ENCODE peak calls at places on chromosomes 6 and 20, in five cellular contexts. B is spleen, O is progenitor cell of endocrine pancreas, V is T follicular helper cell, G is ovary. E is an unnamed sample.

GRCh38 chr6:26071135-26071534 is 16.1 kb upstream of the HFE start:
- DNase-seq in B (no peak), O (no peak), V (no peak), G (no peak), E (no peak)

GRCh38 chr20:46001498-46001897 is 7.2 kb upstream of the MMP9 start:
- DNase-seq in B (no peak), O (no peak), V (no peak), G (no peak), E (no peak)

GRCh38 chr6:43608310-43608763 is 20.7 kb downstream of the GTPBP2 start:
- DNase-seq in B (no peak), O (peak; percentile 55), V (peak; percentile 34), G (peak; percentile 70), E (peak; percentile 45)

GRCh38 chr20:40493551-40493950 is 195.5 kb downstream of the MAFB start:
- DNase-seq in B (no peak), O (no peak), V (no peak), G (no peak), E (peak; percentile 89)

GRCh38 chr20:48012401-48012974 is 227.2 kb upstream of the SULF2 start:
- DNase-seq in B (no peak), O (no peak), V (no peak), G (no peak), E (peak; percentile 89)

GRCh38 chr6:70847091-70847490 is 109.8 kb downstream of the B3GAT2 start:
- DNase-seq in B (no peak), O (no peak), V (no peak), G (no peak), E (no peak)

GRCh38 chr6:140041571-140042332 is 667.3 kb upstream of the CITED2 start:
- DNase-seq in B (no peak), O (no peak), V (no peak), G (no peak), E (no peak)

GRCh38 chr6:144335914-144336313 is 50.8 kb downstream of the UTRN start:
- DNase-seq in B (peak; percentile 85), O (no peak), V (no peak), G (no peak), E (peak; percentile 90)

GRCh38 chr6:57021086-57021720 is 25.3 kb upstream of the KIAA1586 start:
- DNase-seq in B (no peak), O (no peak), V (no peak), G (no peak), E (peak; percentile 30)

E was measured in mammary epithelial cell.